ENCODE peak calls at places on chromosomes 6 and 20, in four cellular contexts. One of them, this sample, is unnamed.
A peak's percentile ranks its signal among the peaks of the same experiment; 100 is the strongest.

GRCh38 chr20:3797592-3798404 is 1.7 kb downstream of the CDC25B start:
- DNase-seq in sigmoid colon: no peak
- DNase-seq in fibroblast of lung: peak; percentile 36
- DNase-seq in breast epithelium: no peak
- DNase-seq in this sample: no peak

GRCh38 chr6:113512581-113512980 is 344.6 kb upstream of the MARCKS start:
- DNase-seq in sigmoid colon: no peak
- DNase-seq in breast epithelium: no peak
- DNase-seq in fibroblast of lung: peak; percentile 26
- DNase-seq in this sample: no peak

GRCh38 chr6:163711615-163712568 is 297.4 kb downstream of the QKI start:
- DNase-seq in sigmoid colon: peak; percentile 88
- DNase-seq in fibroblast of lung: no peak
- DNase-seq in breast epithelium: no peak
- DNase-seq in this sample: no peak

GRCh38 chr6:129774697-129775447 is 64.9 kb upstream of the ARHGAP18 start:
- DNase-seq in sigmoid colon: peak; percentile 81
- DNase-seq in fibroblast of lung: peak; percentile 73
- DNase-seq in breast epithelium: peak; percentile 56
- DNase-seq in this sample: no peak

GRCh38 chr6:46134216-46134615 is 4.4 kb downstream of the ENPP4 start:
- DNase-seq in fibroblast of lung: no peak
- DNase-seq in breast epithelium: no peak
- DNase-seq in sigmoid colon: no peak
- DNase-seq in this sample: no peak

GRCh38 chr6:146336200-146336599 is 207.4 kb upstream of the RAB32 start:
- DNase-seq in fibroblast of lung: peak; percentile 77
- DNase-seq in sigmoid colon: no peak
- DNase-seq in breast epithelium: no peak
- DNase-seq in this sample: no peak

GRCh38 chr20:62804632-62805364 is at the start of gene OGFR:
- DNase-seq in breast epithelium: no peak
- DNase-seq in fibroblast of lung: peak; percentile 51
- DNase-seq in sigmoid colon: peak; percentile 87
- DNase-seq in this sample: no peak

GRCh38 chr6:20340459-20340858 is 61.2 kb upstream of the E2F3 start:
- DNase-seq in sigmoid colon: no peak
- DNase-seq in breast epithelium: no peak
- DNase-seq in fibroblast of lung: no peak
- DNase-seq in this sample: no peak

GRCh38 chr20:10524643-10525042 is 89.5 kb downstream of the SLX4IP start:
- DNase-seq in sigmoid colon: no peak
- DNase-seq in fibroblast of lung: peak; percentile 70
- DNase-seq in breast epithelium: no peak
- DNase-seq in this sample: no peak

GRCh38 chr20:49603209-49603627 is 35.3 kb upstream of the PTGIS start:
- DNase-seq in sigmoid colon: no peak
- DNase-seq in breast epithelium: no peak
- DNase-seq in fibroblast of lung: peak; percentile 56
- DNase-seq in this sample: no peak

GRCh38 chr20:50673146-50673830 is 18.1 kb downstream of the RIPOR3 start:
- DNase-seq in sigmoid colon: peak; percentile 78
- DNase-seq in breast epithelium: no peak
- DNase-seq in fibroblast of lung: no peak
- DNase-seq in this sample: no peak

GRCh38 chr6:168095741-168096250 is 16.8 kb upstream of the FRMD1 start:
- DNase-seq in breast epithelium: no peak
- DNase-seq in fibroblast of lung: no peak
- DNase-seq in sigmoid colon: no peak
- DNase-seq in this sample: no peak

GRCh38 chr6:17343215-17343614 is 50.2 kb upstream of the CAP2 start:
- DNase-seq in breast epithelium: no peak
- DNase-seq in sigmoid colon: no peak
- DNase-seq in fibroblast of lung: no peak
- DNase-seq in this sample: no peak

GRCh38 chr20:25081065-25081729 is 744 bp downstream of the VSX1 start:
- DNase-seq in fibroblast of lung: no peak
- DNase-seq in sigmoid colon: no peak
- DNase-seq in breast epithelium: no peak
- DNase-seq in this sample: peak; percentile 45

GRCh38 chr20:59812286-59813125 is 120.9 kb downstream of the SYCP2 start:
- DNase-seq in breast epithelium: peak; percentile 36
- DNase-seq in fibroblast of lung: no peak
- DNase-seq in sigmoid colon: no peak
- DNase-seq in this sample: no peak
- H3K27ac ChIP-seq in breast epithelium: no peak overlapping the region
- H3K27ac ChIP-seq in fibroblast of lung: no peak overlapping the region
- H3K27ac ChIP-seq in sigmoid colon: no peak overlapping the region
- H3K27ac ChIP-seq in this sample: no peak overlapping the region

DNA sequence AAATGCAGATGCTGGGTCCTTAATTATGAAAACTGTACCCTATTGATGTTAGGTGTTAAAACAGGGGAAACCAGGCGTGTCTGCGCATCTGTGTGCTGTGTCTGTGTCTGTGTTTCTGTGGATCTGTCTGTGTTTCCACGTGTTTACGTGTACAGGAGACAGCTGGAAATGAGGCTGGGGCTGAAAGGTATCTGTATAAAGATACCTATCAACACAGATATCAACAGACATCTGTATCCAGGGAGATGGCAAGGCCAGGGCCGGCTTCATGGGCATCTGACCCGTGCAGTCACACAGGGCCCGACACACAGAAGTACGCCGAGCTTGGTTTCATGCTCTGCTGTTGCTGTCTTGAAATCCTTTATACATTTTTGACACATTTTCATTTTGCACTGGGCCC is 48.6 kb downstream of the BMP7 start:
- DNase-seq in fibroblast of lung: no peak
- DNase-seq in sigmoid colon: no peak
- DNase-seq in breast epithelium: no peak
- DNase-seq in this sample: no peak
- H3K4me3 ChIP-seq in fibroblast of lung: no peak overlapping the region
- H3K4me3 ChIP-seq in sigmoid colon: no peak overlapping the region
- H3K4me3 ChIP-seq in breast epithelium: no peak overlapping the region
- H3K4me3 ChIP-seq in this sample: no peak overlapping the region

DNA sequence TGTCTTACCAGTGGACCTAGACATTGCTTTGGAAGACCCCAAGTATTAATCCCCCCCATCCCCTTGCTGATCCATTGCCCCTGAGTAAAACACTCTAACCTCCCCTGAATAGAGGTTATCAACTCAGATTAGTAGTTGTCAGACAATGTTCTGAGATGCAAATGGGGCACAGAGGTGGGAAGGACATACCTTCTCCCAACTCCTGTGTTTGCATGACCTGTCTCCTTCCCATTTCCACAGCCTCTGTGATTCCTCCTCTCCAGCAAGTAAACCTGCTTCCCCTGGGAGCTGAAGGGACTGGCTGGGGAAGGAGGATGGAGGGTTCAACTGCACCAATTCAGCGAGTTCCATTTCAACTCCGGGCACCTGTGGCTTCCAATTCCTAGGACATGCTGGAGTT is 199.8 kb upstream of the SASH1 start:
- DNase-seq in breast epithelium: no peak
- DNase-seq in sigmoid colon: no peak
- DNase-seq in fibroblast of lung: no peak
- DNase-seq in this sample: no peak
- H3K9me3 ChIP-seq in breast epithelium: no peaks in the 10 kb centered on the region
- H3K9me3 ChIP-seq in sigmoid colon: no peaks in the 10 kb centered on the region
- H3K9me3 ChIP-seq in fibroblast of lung: no peaks in the 10 kb centered on the region
- H3K9me3 ChIP-seq in this sample: no peaks in the 10 kb centered on the region

GRCh38 chr20:58340853-58341252 is 31.3 kb downstream of the RAB22A start:
- DNase-seq in fibroblast of lung: peak; percentile 17
- DNase-seq in breast epithelium: no peak
- DNase-seq in sigmoid colon: no peak
- DNase-seq in this sample: no peak
- H3K27ac ChIP-seq in fibroblast of lung: peak overlapping the region; percentile 53
- H3K27ac ChIP-seq in breast epithelium: no peak overlapping the region
- H3K27ac ChIP-seq in sigmoid colon: no peak overlapping the region
- H3K27ac ChIP-seq in this sample: no peak overlapping the region

DNA sequence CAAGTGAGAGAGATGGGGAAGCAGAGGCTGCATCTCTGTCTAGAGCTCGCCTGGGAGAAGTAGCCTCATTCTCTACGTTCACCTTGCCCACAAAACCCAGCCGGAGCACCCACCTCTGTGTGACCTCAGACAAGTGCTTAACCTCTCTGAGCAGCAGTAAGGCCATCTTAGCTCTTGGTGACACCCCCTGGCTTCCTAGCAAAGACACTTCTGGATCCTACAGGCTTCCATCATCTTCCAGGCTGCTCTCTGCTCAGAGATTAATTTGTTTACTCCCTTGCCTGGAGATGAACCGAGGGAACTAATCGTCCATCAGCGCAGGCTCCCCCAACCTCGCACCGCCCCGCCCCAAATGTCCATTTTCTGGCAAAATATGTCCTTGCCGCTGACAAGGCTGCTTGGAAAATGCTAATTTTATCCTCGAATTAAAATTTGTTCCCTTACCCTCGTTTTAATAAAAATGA is 24.0 kb upstream of the CTNNBL1 start:
- DNase-seq in sigmoid colon: no peak
- DNase-seq in breast epithelium: no peak
- DNase-seq in fibroblast of lung: no peak
- DNase-seq in this sample: no peak
- H3K4me3 ChIP-seq in sigmoid colon: peak overlapping the region; percentile 38
- H3K4me3 ChIP-seq in breast epithelium: no peak overlapping the region
- H3K4me3 ChIP-seq in fibroblast of lung: no peak overlapping the region
- H3K4me3 ChIP-seq in this sample: no peak overlapping the region

GRCh38 chr20:21518292-21518991 is 4.6 kb upstream of the NKX2-2 start:
- DNase-seq in sigmoid colon: no peak
- DNase-seq in fibroblast of lung: no peak
- DNase-seq in breast epithelium: no peak
- DNase-seq in this sample: no peak

GRCh38 chr20:21516180-21516567 is 2.3 kb upstream of the NKX2-2 start:
- DNase-seq in sigmoid colon: no peak
- DNase-seq in fibroblast of lung: no peak
- DNase-seq in breast epithelium: no peak
- DNase-seq in this sample: no peak

GRCh38 chr20:21517566-21518277 is 3.9 kb upstream of the NKX2-2 start:
- DNase-seq in sigmoid colon: no peak
- DNase-seq in breast epithelium: no peak
- DNase-seq in fibroblast of lung: no peak
- DNase-seq in this sample: no peak

GRCh38 chr20:21515300-21516179 is 1.7 kb upstream of the NKX2-2 start:
- DNase-seq in fibroblast of lung: no peak
- DNase-seq in sigmoid colon: no peak
- DNase-seq in breast epithelium: no peak
- DNase-seq in this sample: no peak

DNA sequence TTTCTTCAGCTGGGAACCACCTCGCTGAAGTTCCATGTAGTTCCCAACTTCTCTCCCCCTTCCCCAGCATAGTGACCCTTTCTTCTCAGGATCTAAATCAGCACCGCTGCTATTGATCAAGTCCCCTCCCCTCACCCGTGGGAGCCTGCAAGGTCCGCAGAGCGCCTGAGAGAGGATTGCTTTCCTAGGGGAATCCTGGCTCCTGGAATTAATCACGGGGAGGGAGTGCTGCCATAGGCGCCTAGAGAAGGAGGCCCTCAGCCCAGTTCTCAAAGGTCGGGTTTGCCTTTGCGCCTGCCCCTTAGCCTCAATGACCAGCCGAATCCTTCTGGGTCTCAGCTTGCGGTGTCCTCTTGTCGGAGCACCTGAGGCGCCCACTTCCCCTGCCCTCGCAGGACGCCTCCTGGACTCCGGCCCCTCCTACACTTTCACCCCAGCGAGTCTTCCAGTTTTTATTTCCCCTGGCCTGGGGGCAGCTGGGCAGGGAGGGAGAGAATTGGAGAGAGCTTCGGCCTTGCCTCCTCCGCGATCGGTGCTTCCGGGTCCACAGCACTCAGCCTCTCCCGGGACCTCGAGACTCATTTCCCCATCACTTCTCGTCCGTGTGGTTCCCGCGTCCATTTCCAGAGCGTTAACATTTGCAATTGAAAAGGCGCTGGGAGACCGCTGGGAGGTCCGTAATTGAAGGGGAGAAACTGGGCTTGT is 3.1 kb upstream of the NKX2-2 start:
- DNase-seq in breast epithelium: no peak
- DNase-seq in fibroblast of lung: no peak
- DNase-seq in sigmoid colon: no peak
- DNase-seq in this sample: no peak
- H3K9me3 ChIP-seq in breast epithelium: no peaks in the 10 kb centered on the region
- H3K9me3 ChIP-seq in fibroblast of lung: no peaks in the 10 kb centered on the region
- H3K9me3 ChIP-seq in sigmoid colon: no peaks in the 10 kb centered on the region
- H3K9me3 ChIP-seq in this sample: no peaks in the 10 kb centered on the region

This sample was measured in pancreas.